ENCODE peak calls at places on chromosomes 2 and 18, in six cellular contexts. E is cardiac fibroblast; I is AG08395; U is activated T-cell treated with anti-CD3 and anti-CD28 coated beads, Interleukin-2, amount 50 U/mL, for 72 hours; O is NCI-H774; H is nephron progenitor cell. V is an unnamed sample.

GRCh38 chr2:128384956-128385355 is 66.3 kb upstream of the HS6ST1 start:
- DNase-seq in E (no peak), I (no peak), U (no peak), O (no peak), H (no peak), V (peak)

GRCh38 chr2:120765911-120766757 is 30.5 kb downstream of the GLI2 start:
- DNase-seq in E (peak), I (peak), U (no peak), O (no peak), H (peak), V (peak)

GRCh38 chr2:224260605-224261004 is 141.3 kb downstream of the FAM124B start:
- DNase-seq in E (no peak), I (no peak), U (no peak), O (no peak), H (peak), V (no peak)

GRCh38 chr2:235050992-235051351 is 99.2 kb downstream of the SH3BP4 start:
- DNase-seq in E (peak), I (peak), U (no peak), O (peak), H (no peak), V (peak)

GRCh38 chr2:205758498-205758897 is 76.2 kb downstream of the NRP2 start:
- DNase-seq in E (peak), I (no peak), U (no peak), O (no peak), H (no peak), V (no peak)

GRCh38 chr2:101930847-101931246 is 60.9 kb upstream of the IL1R2 start:
- DNase-seq in E (no peak), I (no peak), U (no peak), O (no peak), H (no peak), V (no peak)

GRCh38 chr2:163717993-163718680 is 17.7 kb downstream of the FIGN start:
- DNase-seq in E (peak), I (no peak), U (no peak), O (peak), H (no peak), V (no peak)

GRCh38 chr2:69915050-69915945 is at the start of gene MXD1:
- DNase-seq in E (no peak), I (no peak), U (peak), O (no peak), H (peak), V (peak)

GRCh38 chr2:233836359-233836758 is 18.0 kb downstream of the HJURP start:
- DNase-seq in E (no peak), I (no peak), U (no peak), O (no peak), H (no peak), V (no peak)

GRCh38 chr2:98519851-98520250 is 75.2 kb downstream of the INPP4A start:
- DNase-seq in E (no peak), I (no peak), U (no peak), O (no peak), H (no peak), V (no peak)

GRCh38 chr18:57135705-57136104 is 11.2 kb upstream of the BOD1L2 start:
- DNase-seq in E (no peak), I (no peak), U (no peak), O (no peak), H (no peak), V (no peak)

GRCh38 chr2:95272781-95273180 is 1.5 kb upstream of the PROM2 start:
- DNase-seq in E (no peak), I (no peak), U (no peak), O (no peak), H (no peak), V (no peak)

GRCh38 chr2:241315879-241316700 is at the start of gene SEPTIN2:
- DNase-seq in E (peak), I (no peak), U (no peak), O (peak), H (no peak), V (peak)